ENCODE peak calls at places on chromosomes 6 and 20, in four cellular contexts. One of them, this sample, is unnamed.

GRCh38 chr6:56176741-56177140 is 70.6 kb downstream of the COL21A1 start:
- DNase-seq in kidney: no peak
- DNase-seq in neuronal stem cell: no peak
- DNase-seq in fibroblast of lung: no peak
- DNase-seq in this sample: no peak

GRCh38 chr20:36988494-36988966 is 37.0 kb upstream of the SAMHD1 start:
- DNase-seq in kidney: no peak
- DNase-seq in neuronal stem cell: no peak
- DNase-seq in fibroblast of lung: peak
- DNase-seq in this sample: peak

GRCh38 chr6:14270925-14271791 is 153.6 kb downstream of the CD83 start:
- DNase-seq in kidney: peak
- DNase-seq in neuronal stem cell: no peak
- DNase-seq in fibroblast of lung: peak
- DNase-seq in this sample: peak

GRCh38 chr20:63552481-63553249 is 1.3 kb upstream of the FNDC11 start:
- DNase-seq in kidney: no peak
- DNase-seq in neuronal stem cell: no peak
- DNase-seq in fibroblast of lung: no peak
- DNase-seq in this sample: no peak

GRCh38 chr20:5397418-5397817 is 80.7 kb upstream of the PROKR2 start:
- DNase-seq in kidney: no peak
- DNase-seq in neuronal stem cell: no peak
- DNase-seq in fibroblast of lung: peak
- DNase-seq in this sample: no peak

GRCh38 chr20:60961551-60961950 is 290.5 kb upstream of the CDH4 start:
- DNase-seq in kidney: no peak
- DNase-seq in neuronal stem cell: no peak
- DNase-seq in fibroblast of lung: no peak
- DNase-seq in this sample: no peak

GRCh38 chr6:113476937-113477839 is 380.0 kb upstream of the MARCKS start:
- DNase-seq in kidney: no peak
- DNase-seq in neuronal stem cell: no peak
- DNase-seq in fibroblast of lung: peak
- DNase-seq in this sample: peak

GRCh38 chr6:126513198-126513597 is 173.3 kb downstream of the CENPW start:
- DNase-seq in kidney: no peak
- DNase-seq in neuronal stem cell: no peak
- DNase-seq in fibroblast of lung: no peak
- DNase-seq in this sample: no peak

GRCh38 chr6:163572612-163573011 is 158.1 kb downstream of the QKI start:
- DNase-seq in kidney: no peak
- DNase-seq in neuronal stem cell: no peak
- DNase-seq in fibroblast of lung: no peak
- DNase-seq in this sample: peak

GRCh38 chr6:125301435-125302391 is at the start of gene HDDC2:
- DNase-seq in kidney: peak
- DNase-seq in neuronal stem cell: peak
- DNase-seq in fibroblast of lung: peak
- DNase-seq in this sample: peak

GRCh38 chr6:110432285-110432899 is 17.0 kb upstream of the DDO start:
- DNase-seq in kidney: no peak
- DNase-seq in neuronal stem cell: no peak
- DNase-seq in fibroblast of lung: no peak
- DNase-seq in this sample: no peak
- H3K4me3 ChIP-seq in kidney: no peak
- H3K4me3 ChIP-seq in neuronal stem cell: no peak
- H3K4me3 ChIP-seq in fibroblast of lung: no peak
- H3K4me3 ChIP-seq in this sample: no peak

DNA sequence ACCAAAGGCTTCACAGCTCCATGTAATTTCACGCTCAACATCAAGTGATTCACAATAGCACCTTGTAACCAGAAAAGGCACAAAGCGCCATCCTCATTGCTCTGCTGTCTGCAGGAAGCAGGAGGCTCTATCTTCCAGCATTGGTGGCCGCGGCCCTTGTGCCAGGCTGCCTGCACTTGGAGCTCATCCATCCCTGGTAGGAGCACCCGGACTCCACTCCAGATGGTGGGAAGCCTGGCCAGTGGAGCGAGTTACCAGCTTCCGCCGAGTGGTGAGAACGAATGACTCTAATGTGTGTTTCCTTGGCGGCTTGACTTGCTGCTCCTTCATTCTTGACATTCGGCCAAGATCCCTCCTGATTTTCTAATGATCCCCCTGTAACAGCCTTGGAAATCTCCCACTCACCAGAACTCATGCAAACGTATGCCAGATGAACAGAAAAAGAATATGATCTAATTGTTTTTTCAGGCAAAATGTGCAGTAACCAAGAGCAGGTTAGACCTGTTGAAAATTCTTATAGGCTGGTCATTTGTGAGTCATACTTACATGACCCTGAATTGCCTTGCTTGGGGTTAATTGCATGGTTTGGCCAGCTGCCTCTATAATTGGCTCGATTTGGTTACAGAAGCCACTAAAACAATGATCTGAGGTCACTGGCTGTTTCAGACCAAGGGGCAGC is 169.0 kb upstream of the CDYL start:
- DNase-seq in kidney: peak
- DNase-seq in neuronal stem cell: no peak
- DNase-seq in fibroblast of lung: peak
- DNase-seq in this sample: peak
- H3K4me3 ChIP-seq in kidney: no peak
- H3K4me3 ChIP-seq in neuronal stem cell: no peak
- H3K4me3 ChIP-seq in fibroblast of lung: no peak
- H3K4me3 ChIP-seq in this sample: no peak

GRCh38 chr6:2518029-2518428 is 232.7 kb downstream of the MYLK4 start:
- DNase-seq in kidney: no peak
- DNase-seq in neuronal stem cell: no peak
- DNase-seq in fibroblast of lung: no peak
- DNase-seq in this sample: no peak
- H3K4me3 ChIP-seq in kidney: no peak
- H3K4me3 ChIP-seq in neuronal stem cell: no peak
- H3K4me3 ChIP-seq in fibroblast of lung: no peak
- H3K4me3 ChIP-seq in this sample: no peak

GRCh38 chr6:107676002-107676401 is 148.1 kb downstream of the SCML4 start:
- DNase-seq in kidney: no peak
- DNase-seq in neuronal stem cell: no peak
- DNase-seq in fibroblast of lung: no peak
- DNase-seq in this sample: no peak
- H3K4me3 ChIP-seq in kidney: no peak
- H3K4me3 ChIP-seq in neuronal stem cell: no peak
- H3K4me3 ChIP-seq in fibroblast of lung: no peak
- H3K4me3 ChIP-seq in this sample: no peak